ENCODE peak calls at places on chromosomes 2 and 18, in five cellular contexts. W is fibroblast of lung, A is stomach, F is astrocyte, G is tibial nerve. Y is an unnamed sample.

GRCh38 chr2:99448556-99448955 is 41.3 kb downstream of the REV1 start:
- DNase-seq in F (peak; percentile 70), W (no peak), G (no peak), A (no peak), Y (no peak)

GRCh38 chr2:79512442-79513401 is at the start of gene CTNNA2:
- DNase-seq in A (peak; percentile 50), W (peak; percentile 15), G (no peak), F (peak; percentile 10), Y (peak; percentile 32)

GRCh38 chr18:26562568-26562967 is 14.2 kb upstream of the KCTD1 start:
- DNase-seq in A (no peak), G (no peak), W (no peak), F (no peak), Y (no peak)

GRCh38 chr2:54429811-54430600 is 26.1 kb upstream of the SPTBN1 start:
- DNase-seq in A (no peak), G (no peak), W (no peak), F (no peak), Y (no peak)

GRCh38 chr2:46802665-46803550 is 112.7 kb downstream of the MCFD2 start:
- DNase-seq in W (no peak), G (no peak), F (no peak), A (no peak), Y (no peak)

GRCh38 chr2:234492687-234493086 is 4.2 kb downstream of the ARL4C start:
- DNase-seq in W (no peak), G (no peak), F (no peak), A (no peak), Y (no peak)

GRCh38 chr2:77007668-77008067 is 514.5 kb downstream of the LRRTM4 start:
- DNase-seq in A (no peak), W (no peak), G (no peak), F (peak; percentile 12), Y (no peak)

GRCh38 chr18:77114564-77115391 is 17.8 kb downstream of the MBP start:
- DNase-seq in F (peak; percentile 65), A (peak; percentile 86), G (peak; percentile 82), W (peak; percentile 98), Y (peak; percentile 91)

GRCh38 chr2:121502781-121503180 is 27.9 kb upstream of the RNU4ATAC start:
- DNase-seq in F (peak; percentile 62), G (no peak), W (peak; percentile 36), A (no peak), Y (no peak)

GRCh38 chr2:46230115-46230571 is 67.1 kb upstream of the EPAS1 start:
- DNase-seq in A (no peak), F (no peak), W (no peak), G (no peak), Y (peak; percentile 77)

GRCh38 chr2:20008703-20009102 is 3.8 kb downstream of the MATN3 start:
- DNase-seq in G (no peak), A (no peak), W (no peak), F (no peak), Y (no peak)

GRCh38 chr2:223735659-223736244 is 101.6 kb downstream of the AP1S3 start:
- DNase-seq in F (peak; percentile 92), W (peak; percentile 66), G (no peak), A (no peak), Y (no peak)

GRCh38 chr2:197383825-197384224 is 51.0 kb downstream of the SF3B1 start:
- DNase-seq in G (no peak), A (no peak), F (no peak), W (no peak), Y (no peak)

GRCh38 chr2:171807831-171808393 is 86.1 kb downstream of the SLC25A12 start:
- DNase-seq in W (no peak), A (no peak), G (peak; percentile 15), F (no peak), Y (no peak)

GRCh38 chr2:239220976-239221375 is 179.8 kb downstream of the HDAC4 start:
- DNase-seq in G (no peak), A (peak; percentile 13), F (no peak), W (no peak), Y (no peak)

GRCh38 chr2:94873362-94874276 is 2.4 kb downstream of the TEKT4 start:
- DNase-seq in F (no peak), G (no peak), W (no peak), A (no peak), Y (no peak)

GRCh38 chr2:67516899-67517530 is 119.9 kb downstream of the ETAA1 start:
- DNase-seq in F (peak; percentile 97), G (no peak), A (no peak), W (peak; percentile 98), Y (no peak)

GRCh38 chr2:145984541-145984940 is 1464.6 kb upstream of the ZEB2 start:
- DNase-seq in A (no peak), W (peak; percentile 43), F (peak; percentile 92), G (no peak), Y (no peak)

GRCh38 chr2:150882751-150883520 is 378.7 kb downstream of the RBM43 start:
- DNase-seq in F (peak; percentile 32), G (no peak), W (no peak), A (no peak), Y (no peak)

GRCh38 chr2:28185881-28186280 is 206.8 kb upstream of the FOSL2 start:
- DNase-seq in W (peak; percentile 87), F (peak; percentile 81), G (no peak), A (no peak), Y (no peak)

GRCh38 chr2:11710210-11710609 is 36.2 kb upstream of the LPIN1 start:
- DNase-seq in A (no peak), F (peak; percentile 92), G (no peak), W (peak; percentile 79), Y (peak; percentile 36)

GRCh38 chr18:3395466-3395865 is 54.5 kb upstream of the TGIF1 start:
- DNase-seq in F (no peak), W (no peak), G (no peak), A (no peak), Y (no peak)

GRCh38 chr2:238709961-238710360 is 137.9 kb upstream of the TWIST2 start:
- DNase-seq in W (no peak), G (no peak), F (no peak), A (no peak), Y (no peak)

GRCh38 chr2:240556553-240557100 is 1.2 kb downstream of the ANKMY1 start:
- DNase-seq in G (no peak), A (peak; percentile 53), W (peak; percentile 34), F (no peak), Y (peak; percentile 40)

GRCh38 chr2:178542569-178542968 is 62.3 kb downstream of the PLEKHA3 start:
- DNase-seq in W (no peak), F (no peak), A (no peak), G (no peak), Y (no peak)

GRCh38 chr18:79354350-79354749 is 41.4 kb upstream of the NFATC1 start:
- DNase-seq in A (no peak), F (no peak), W (peak; percentile 18), G (no peak), Y (no peak)

GRCh38 chr2:196513796-196514526 is 125.6 kb upstream of the CCDC150 start:
- DNase-seq in A (no peak), W (no peak), G (no peak), F (no peak), Y (no peak)

GRCh38 chr2:120485096-120485495 is 139.2 kb downstream of the INHBB start:
- DNase-seq in F (no peak), G (no peak), A (peak; percentile 40), W (no peak), Y (peak; percentile 27)

GRCh38 chr2:8797682-8798081 is 39.7 kb downstream of the KIDINS220 start:
- DNase-seq in F (no peak), W (no peak), G (no peak), A (no peak), Y (no peak)

GRCh38 chr2:152548111-152548875 is 169.0 kb downstream of the PRPF40A start:
- DNase-seq in W (no peak), A (peak; percentile 38), G (no peak), F (peak; percentile 49), Y (no peak)

GRCh38 chr2:66515743-66516142 is 80.8 kb downstream of the MEIS1 start:
- DNase-seq in A (no peak), W (peak; percentile 80), G (no peak), F (peak; percentile 59), Y (no peak)

GRCh38 chr2:197626965-197627629 is 48.3 kb downstream of the RFTN2 start:
- DNase-seq in F (no peak), W (no peak), G (no peak), A (no peak), Y (no peak)

GRCh38 chr2:18703555-18703954 is 114.2 kb upstream of the NT5C1B start:
- DNase-seq in G (no peak), F (peak; percentile 56), A (no peak), W (no peak), Y (no peak)

GRCh38 chr18:32261003-32261402 is 71.2 kb downstream of the MEP1B start:
- DNase-seq in F (no peak), A (no peak), W (no peak), G (no peak), Y (no peak)

GRCh38 chr2:1742680-1743395 is 1.5 kb downstream of the PXDN start:
- DNase-seq in F (peak; percentile 93), G (peak; percentile 82), A (peak; percentile 36), W (peak; percentile 91), Y (peak; percentile 86)
- TF ChIP-seq CTCF in F (peak; percentile 38), G (peak; percentile 54), A (no peak), W (peak; percentile 38), Y (peak; percentile 32)

GRCh38 chr2:7025098-7025497 is 107.9 kb downstream of the RNF144A start:
- DNase-seq in W (no peak), G (no peak), A (no peak), F (no peak), Y (no peak)
- H3K4me1 ChIP-seq in W (no peaks in the 10 kb centered on the region), G (peaks cover 12% of the 10 kb centered on the region), A (peaks cover 11% of the 10 kb centered on the region), F (peaks cover 14% of the 10 kb centered on the region), Y (peaks cover 23% of the 10 kb centered on the region)

GRCh38 chr2:38722271-38723115 is 28.7 kb downstream of the SRSF7 start:
- DNase-seq in F (no peak), A (no peak), W (no peak), G (no peak), Y (no peak)
- H3K27ac ChIP-seq in F (no peak overlapping the region), A (no peak overlapping the region), W (no peak overlapping the region), G (no peak overlapping the region), Y (peak overlapping the region; percentile 82)

GRCh38 chr2:106180602-106181001 is 13.5 kb downstream of the UXS1 start:
- DNase-seq in F (no peak), W (no peak), G (no peak), A (no peak), Y (no peak)
- TF ChIP-seq CTCF in F (no peak), W (no peak), G (no peak), A (no peak), Y (no peak)

GRCh38 chr2:227462463-227462951 is 9.4 kb upstream of the AGFG1 start:
- DNase-seq in A (no peak), W (no peak), F (no peak), G (no peak), Y (no peak)
- H3K4me1 ChIP-seq in A (peaks cover 29% of the 10 kb centered on the region), W (peaks cover 9% of the 10 kb centered on the region), F (peaks cover 26% of the 10 kb centered on the region), G (no peaks in the 10 kb centered on the region), Y (no peaks in the 10 kb centered on the region)

DNA sequence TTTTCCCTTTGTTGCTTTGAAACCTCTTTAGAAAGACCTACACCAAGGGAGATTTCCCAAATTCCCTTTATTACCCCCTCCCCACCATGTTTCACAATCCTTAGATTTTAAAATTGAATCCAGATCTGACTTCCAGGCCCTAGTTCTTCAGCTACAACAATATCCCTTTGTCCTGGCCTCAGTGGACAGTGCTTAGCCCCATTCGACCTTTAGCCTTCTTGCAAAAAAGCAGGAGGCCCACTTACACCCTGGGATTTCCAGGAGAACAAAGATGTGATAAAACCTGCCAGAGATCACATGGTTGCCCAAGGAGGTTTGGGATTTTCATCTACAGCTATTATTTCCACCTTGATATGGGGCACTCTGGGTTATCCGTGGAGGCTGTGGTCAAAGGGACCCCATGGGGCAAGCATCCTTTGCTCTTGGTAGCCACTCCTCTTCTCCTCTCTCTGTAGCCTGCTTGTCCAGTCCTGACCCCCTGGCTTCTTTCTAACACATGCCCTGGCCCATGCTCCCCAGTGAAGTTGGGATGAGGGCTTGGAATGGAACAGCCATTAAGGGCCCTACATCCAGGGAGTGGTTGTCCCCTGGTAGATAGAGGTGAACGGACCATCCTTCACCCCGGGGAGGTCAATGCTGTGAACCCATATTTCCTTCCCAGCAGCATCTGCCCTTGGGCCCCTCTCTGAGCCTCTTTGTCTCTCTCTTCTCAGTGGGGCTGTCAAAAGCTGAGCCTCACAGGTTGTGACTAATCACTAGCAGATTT is 267.4 kb downstream of the DYSF start:
- DNase-seq in W (no peak), F (no peak), G (peak; percentile 44), A (no peak), Y (no peak)
- H3K27ac ChIP-seq in W (no peak overlapping the region), F (no peak overlapping the region), G (no peak overlapping the region), A (peak overlapping the region; percentile 71), Y (no peak overlapping the region)